ENCODE peak calls at places on chromosomes 3 and 15, in eight cellular contexts. A is NCI-H748 treated with DMSO at 0.1 percent for 48 hours; G is activated B cell treated with CpG ODN at 0.5 μM for 24 hours; V is choroid plexus epithelial cell; D is COR-L47; U is naive thymus-derived CD8-positive, alpha-beta T cell; R is activated CD4-positive, alpha-beta T cell treated with anti-CD3 and anti-CD28 coated beads, Interleukin-2, amount 10 ng/mL, durations not matched to agents 7 days and 5 days; W is iPS-NIHi11. B is an unnamed sample.
A peak's percentile ranks its signal among the peaks of the same experiment; 100 is the strongest.

GRCh38 chr15:54772663-54773062 is 424.1 kb downstream of the RSL24D1 start:
- DNase-seq in A (no peak), G (no peak), V (no peak), D (no peak), U (no peak), R (no peak), W (peak; percentile 14), B (no peak)

GRCh38 chr15:25710184-25710583 is 152.9 kb downstream of the ATP10A start:
- DNase-seq in A (no peak), G (peak; percentile 34), V (no peak), D (peak; percentile 21), U (peak; percentile 30), R (peak; percentile 56), W (peak; percentile 86), B (peak; percentile 28)

GRCh38 chr15:76341366-76342045 is 4.9 kb downstream of the ISL2 start:
- DNase-seq in A (no peak), G (no peak), V (no peak), D (no peak), U (no peak), R (no peak), W (no peak), B (peak; percentile 15)

GRCh38 chr15:69092159-69092558 is 68.3 kb upstream of the GLCE start:
- DNase-seq in A (no peak), G (no peak), V (peak; percentile 80), D (no peak), U (no peak), R (no peak), W (no peak), B (peak; percentile 73)

GRCh38 chr15:47374222-47374621 is 343.1 kb upstream of the SEMA6D start:
- DNase-seq in A (peak; percentile 19), G (no peak), V (peak; percentile 59), D (no peak), U (no peak), R (no peak), W (peak; percentile 32), B (peak; percentile 65)

GRCh38 chr3:62818347-62818746 is 56.9 kb downstream of the CADPS start:
- DNase-seq in A (no peak), G (no peak), V (no peak), D (no peak), U (no peak), R (no peak), W (no peak), B (no peak)

GRCh38 chr3:46209751-46210470 is 1.8 kb upstream of the CCR1 start:
- DNase-seq in A (no peak), G (no peak), V (no peak), D (no peak), U (no peak), R (no peak), W (no peak), B (peak; percentile 22)

GRCh38 chr3:81743096-81744025 is 18.1 kb downstream of the GBE1 start:
- DNase-seq in A (no peak), G (no peak), V (peak; percentile 97), D (no peak), U (no peak), R (no peak), W (no peak), B (peak; percentile 99)

GRCh38 chr3:9820944-9821343 is 10.9 kb downstream of the TTLL3 start:
- DNase-seq in A (no peak), G (no peak), V (peak; percentile 71), D (no peak), U (no peak), R (no peak), W (peak; percentile 61), B (peak; percentile 53)

GRCh38 chr15:56250626-56251025 is 6.9 kb upstream of the RFX7 start:
- DNase-seq in A (no peak), G (no peak), V (no peak), D (no peak), U (no peak), R (no peak), W (no peak), B (no peak)

GRCh38 chr3:191484461-191484860 is 23.5 kb downstream of the PYDC2 start:
- DNase-seq in A (no peak), G (no peak), V (no peak), D (no peak), U (no peak), R (no peak), W (no peak), B (no peak)

GRCh38 chr3:46955157-46955556 is 21.4 kb downstream of the CCDC12 start:
- DNase-seq in A (no peak), G (no peak), V (no peak), D (no peak), U (no peak), R (no peak), W (no peak), B (no peak)

GRCh38 chr3:146476094-146476740 is 6.9 kb upstream of the PLSCR2 start:
- DNase-seq in A (no peak), G (no peak), V (no peak), D (no peak), U (no peak), R (no peak), W (no peak), B (no peak)